ENCODE peak calls at places on chromosomes 12 and 14, in six cellular contexts. X is mammary epithelial cell, H is PC-3, V is H1, A is mesendoderm, N is endodermal cell. S is an unnamed sample.

GRCh38 chr12:120762093-120762492 is 36.5 kb downstream of the ACADS start:
- DNase-seq in X (no peak), H (no peak), V (no peak), A (no peak), N (peak), S (no peak)

GRCh38 chr12:30067156-30067555 is 283.4 kb upstream of the TMTC1 start:
- DNase-seq in X (no peak), H (no peak), V (no peak), A (no peak), N (no peak), S (no peak)

GRCh38 chr12:54991161-54991991 is 6.8 kb upstream of the TESPA1 start:
- DNase-seq in X (no peak), H (no peak), V (no peak), A (no peak), N (no peak), S (no peak)

GRCh38 chr14:99425272-99425681 is 55.4 kb downstream of the SETD3 start:
- DNase-seq in X (peak), H (no peak), V (no peak), A (no peak), N (no peak), S (no peak)

GRCh38 chr12:29164477-29165163 is 15.5 kb downstream of the FAR2 start:
- DNase-seq in X (peak), H (peak), V (no peak), A (peak), N (no peak), S (no peak)

GRCh38 chr12:113087193-113087592 is 30.7 kb downstream of the DTX1 start:
- DNase-seq in X (no peak), H (no peak), V (no peak), A (no peak), N (no peak), S (no peak)

GRCh38 chr12:57898308-57898970 is 42.9 kb upstream of the ATP23 start:
- DNase-seq in X (peak), H (no peak), V (no peak), A (no peak), N (peak), S (no peak)

GRCh38 chr14:43647302-43647701 is 859.8 kb downstream of the FSCB start:
- DNase-seq in X (no peak), H (peak), V (no peak), A (peak), N (peak), S (no peak)

GRCh38 chr14:74605531-74606223 is 6.4 kb downstream of the LTBP2 start:
- DNase-seq in X (no peak), H (no peak), V (no peak), A (no peak), N (no peak), S (peak)

GRCh38 chr12:126974779-126975178 is 1292.2 kb upstream of the TMEM132C start:
- DNase-seq in X (no peak), H (peak), V (no peak), A (peak), N (peak), S (no peak)

GRCh38 chr14:77315115-77315944 is 5.4 kb downstream of the POMT2 start:
- DNase-seq in X (no peak), H (no peak), V (no peak), A (no peak), N (peak), S (no peak)

GRCh38 chr14:61296707-61297502 is 15.8 kb upstream of the TMEM30B start:
- DNase-seq in X (peak), H (peak), V (no peak), A (peak), N (no peak), S (peak)

GRCh38 chr14:100268591-100269207 is 29.8 kb downstream of the YY1 start:
- DNase-seq in X (no peak), H (no peak), V (no peak), A (no peak), N (no peak), S (no peak)

GRCh38 chr12:46661161-46661845 is 164.5 kb downstream of the SLC38A4 start:
- DNase-seq in X (peak), H (peak), V (no peak), A (peak), N (peak), S (peak)

GRCh38 chr14:66105819-66106218 is 380.4 kb upstream of the CCDC196 start:
- DNase-seq in X (peak), H (peak), V (no peak), A (no peak), N (no peak), S (no peak)

GRCh38 chr12:16520328-16520727 is 85.6 kb downstream of the LMO3 start:
- DNase-seq in X (peak), H (no peak), V (no peak), A (no peak), N (no peak), S (no peak)

GRCh38 chr12:106118-106561 is 39.6 kb downstream of the IQSEC3 start:
- DNase-seq in X (no peak), H (no peak), V (no peak), A (peak), N (peak), S (no peak)

GRCh38 chr14:77124345-77125274 is 17.0 kb downstream of the ZDHHC22 start:
- DNase-seq in X (peak), H (peak), V (peak), A (peak), N (peak), S (peak)

GRCh38 chr12:8950287-8950574 is 786 bp upstream of the M6PR start:
- DNase-seq in X (no peak), H (no peak), V (no peak), A (no peak), N (no peak), S (no peak)

GRCh38 chr12:8947737-8948136 is 1.7 kb downstream of the M6PR start:
- DNase-seq in X (no peak), H (no peak), V (no peak), A (no peak), N (no peak), S (no peak)

GRCh38 chr12:8948711-8949524 is 527 bp downstream of the M6PR start:
- DNase-seq in X (peak), H (peak), V (peak), A (peak), N (peak), S (peak)

GRCh38 chr12:8950702-8951478 is 1.4 kb upstream of the M6PR start:
- DNase-seq in X (no peak), H (no peak), V (no peak), A (no peak), N (no peak), S (no peak)

GRCh38 chr12:8949525-8950286 is at the start of gene M6PR:
- DNase-seq in X (peak), H (peak), V (peak), A (peak), N (peak), S (peak)
- H3K9ac ChIP-seq in X (peak), H (peak), V (peak), A (peak), N (peak), S (peak)

DNA sequence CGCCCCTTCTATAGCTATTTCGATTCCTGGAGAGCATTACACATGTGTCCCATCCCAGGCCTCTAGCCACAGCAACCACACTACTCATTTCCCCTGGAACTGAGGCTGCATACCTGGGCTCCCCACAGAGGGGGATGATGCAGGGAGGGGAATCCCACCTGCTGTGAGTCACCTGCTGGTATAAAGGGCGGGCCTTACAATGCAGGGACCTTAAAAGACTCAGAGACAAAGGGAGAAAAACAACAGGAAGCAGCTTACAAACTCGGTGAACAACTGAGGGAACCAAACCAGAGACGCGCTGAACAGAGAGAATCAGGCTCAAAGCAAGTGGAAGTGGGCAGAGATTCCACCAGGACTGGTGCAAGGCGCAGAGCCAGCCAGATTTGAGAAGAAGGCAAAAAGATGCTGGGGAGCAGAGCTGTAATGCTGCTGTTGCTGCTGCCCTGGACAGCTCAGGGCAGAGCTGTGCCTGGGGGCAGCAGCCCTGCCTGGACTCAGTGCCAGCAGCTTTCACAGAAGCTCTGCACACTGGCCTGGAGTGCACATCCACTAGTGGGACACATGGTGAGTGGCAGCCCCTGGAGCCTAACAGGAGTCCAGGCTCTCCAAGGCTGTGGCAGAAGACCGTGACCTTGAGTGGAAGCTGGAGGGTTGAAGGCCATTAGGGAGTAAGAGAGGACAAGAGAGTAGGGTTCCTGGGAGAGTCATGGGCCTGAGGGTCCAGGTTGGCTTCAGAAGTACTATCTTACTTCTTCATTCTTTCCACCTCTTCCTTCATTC is at the start of gene IL23A:
- DNase-seq in X (peak), H (peak), V (peak), A (no peak), N (peak), S (no peak)
- H3K9ac ChIP-seq in X (peak), H (peak), V (peak), A (no peak), N (no peak), S (no peak)

DNA sequence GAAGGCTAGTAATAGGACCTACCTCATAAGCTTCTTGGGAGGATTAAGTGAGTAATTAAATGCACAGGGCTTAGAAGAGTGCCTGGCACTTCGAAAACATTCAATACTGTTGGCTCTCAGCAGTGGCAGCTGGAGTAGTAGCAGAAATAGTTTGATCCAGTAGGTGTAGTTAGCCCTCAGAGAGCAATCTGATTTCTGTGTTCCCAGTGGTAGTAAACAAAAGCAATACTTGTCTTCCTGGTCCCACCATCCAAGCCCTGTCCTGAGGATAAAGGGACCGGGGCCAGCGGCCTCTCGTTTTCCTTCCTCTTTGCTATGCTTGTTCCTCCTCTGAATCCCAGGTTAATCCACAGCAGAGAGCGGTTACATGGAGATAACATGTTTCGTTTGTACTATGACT is 131.6 kb downstream of the SAMD4A start:
- DNase-seq in X (no peak), H (no peak), V (no peak), A (peak), N (no peak), S (no peak)
- H3K9ac ChIP-seq in X (no peak), H (no peak), V (no peak), A (no peak), N (no peak), S (no peak)

DNA sequence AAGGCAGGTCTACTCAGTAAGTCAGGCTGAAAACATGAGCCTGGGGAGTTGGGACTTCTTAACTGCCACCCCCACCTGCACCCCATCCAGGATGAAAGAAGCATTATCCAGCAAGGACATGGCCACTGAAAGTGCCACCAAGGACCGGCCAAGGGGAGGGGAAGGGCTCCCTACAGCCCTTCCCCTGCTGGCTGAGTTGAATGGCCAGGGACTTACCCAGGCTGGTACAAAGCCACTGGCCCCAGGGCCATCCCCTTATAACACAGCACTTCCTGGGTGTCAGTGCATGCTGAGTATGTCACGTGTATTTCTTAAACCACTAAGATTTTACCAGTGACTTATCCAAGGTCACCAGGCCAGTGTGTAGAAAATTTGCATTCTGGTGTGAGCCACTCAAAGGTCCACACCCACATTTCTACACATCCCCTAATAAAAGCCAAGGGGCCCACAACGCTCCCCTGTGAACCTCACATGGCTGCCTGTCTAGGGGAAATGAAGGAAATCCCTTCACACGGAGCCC is 29.3 kb upstream of the ZFP36L1 start:
- DNase-seq in X (no peak), H (no peak), V (no peak), A (no peak), N (no peak), S (peak)
- H3K9ac ChIP-seq in X (no peak), H (no peak), V (no peak), A (no peak), N (no peak), S (no peak)

S was measured in SK-N-SH.